ENCODE peak calls at places on chromosomes 16 and 17, in seven cellular contexts. J is mucosa of descending colon, Y is psoas muscle, S is PC-9, F is transverse colon, D is ovary, M is endothelial cell of umbilical vein. K is an unnamed sample. For H3K4me1, the result is how much of the 10 kb centered on the place peaks cover.

GRCh38 chr16:80924372-80924978 is 82.2 kb downstream of the CMC2 start:
- DNase-seq in Y (peak), J (peak), F (peak), S (peak), M (peak), D (no peak), K (no peak)

GRCh38 chr17:4806770-4807533 is at the start of gene PLD2:
- DNase-seq in F (peak), J (peak), D (peak), Y (peak), S (peak), M (peak), K (peak)

GRCh38 chr16:87789437-87790277 is 23.9 kb upstream of the KLHDC4 start:
- DNase-seq in S (peak), D (no peak), Y (no peak), M (no peak), J (no peak), F (no peak), K (peak)

GRCh38 chr17:5747964-5748363 is 163.7 kb upstream of the NLRP1 start:
- DNase-seq in J (no peak), D (no peak), Y (no peak), M (no peak), S (no peak), F (no peak), K (no peak)

GRCh38 chr17:45427181-45427835 is 5.4 kb downstream of the ARHGAP27 start:
- DNase-seq in M (no peak), Y (no peak), S (no peak), F (no peak), J (no peak), D (no peak), K (no peak)

GRCh38 chr17:17139972-17140589 is 66.1 kb downstream of the PLD6 start:
- DNase-seq in D (no peak), S (peak), M (no peak), Y (peak), J (no peak), F (no peak), K (no peak)

GRCh38 chr17:39225974-39226683 is 384 bp upstream of the STAC2 start:
- DNase-seq in D (peak), F (peak), Y (peak), J (peak), M (peak), S (peak), K (peak)

GRCh38 chr16:67910162-67910561 is 17.1 kb downstream of the PSKH1 start:
- DNase-seq in F (no peak), M (no peak), J (no peak), D (no peak), S (no peak), Y (no peak), K (no peak)

GRCh38 chr16:3642397-3643094 is 11.9 kb upstream of the DNASE1 start:
- DNase-seq in S (peak), M (peak), F (peak), D (no peak), J (peak), Y (peak), K (peak)

GRCh38 chr16:27230562-27230991 is 27.3 kb downstream of the KDM8 start:
- DNase-seq in F (peak), D (no peak), S (no peak), J (peak), M (no peak), Y (no peak), K (no peak)

GRCh38 chr16:71570143-71570542 is 6.7 kb downstream of the TAT start:
- DNase-seq in F (no peak), D (no peak), Y (no peak), S (no peak), M (no peak), J (no peak), K (no peak)

GRCh38 chr16:69064164-69064563 is 41.3 kb upstream of the HAS3 start:
- DNase-seq in S (peak), F (no peak), J (no peak), D (no peak), Y (no peak), M (no peak), K (no peak)

GRCh38 chr16:23801387-23801786 is 34.4 kb upstream of the PRKCB start:
- DNase-seq in D (no peak), J (peak), M (peak), F (peak), S (peak), Y (peak), K (peak)

GRCh38 chr17:2683912-2684311 is 27.7 kb downstream of the CLUH start:
- DNase-seq in D (no peak), J (peak), Y (no peak), F (no peak), S (no peak), M (peak), K (no peak)

GRCh38 chr17:31608659-31609254 is 217.3 kb downstream of the RAB11FIP4 start:
- DNase-seq in F (no peak), Y (no peak), J (no peak), D (no peak), M (no peak), S (no peak), K (no peak)

GRCh38 chr17:38867179-38867994 is 2.5 kb upstream of the LASP1 start:
- DNase-seq in M (peak), S (peak), D (peak), J (peak), F (peak), Y (peak), K (peak)

GRCh38 chr17:63279498-63280230 is 166.4 kb downstream of the CYB561 start:
- DNase-seq in F (no peak), J (no peak), D (no peak), Y (no peak), M (peak), S (no peak), K (no peak)

GRCh38 chr16:5709889-5710288 is 612.3 kb upstream of the EEF2KMT start:
- DNase-seq in S (peak), J (peak), Y (no peak), M (no peak), D (no peak), F (no peak), K (no peak)

GRCh38 chr17:37488607-37489196 is 989 bp upstream of the DUSP14 start:
- DNase-seq in S (peak), J (peak), M (peak), F (peak), D (peak), Y (peak), K (peak)

GRCh38 chr17:20202141-20202574 is 193.0 kb downstream of the SPECC1 start:
- DNase-seq in D (no peak), S (no peak), Y (no peak), M (no peak), F (peak), J (peak), K (no peak)

GRCh38 chr17:47652570-47652969 is 2.9 kb downstream of the KPNB1 start:
- DNase-seq in F (no peak), D (no peak), Y (no peak), S (no peak), J (peak), M (peak), K (no peak)

GRCh38 chr17:55729484-55729883 is 6.8 kb upstream of the TMEM100 start:
- DNase-seq in F (no peak), Y (no peak), J (no peak), M (no peak), D (no peak), S (no peak), K (no peak)

GRCh38 chr17:80132906-80133625 is 13.9 kb downstream of the EIF4A3 start:
- DNase-seq in F (no peak), J (no peak), D (no peak), M (no peak), Y (no peak), S (no peak), K (no peak)

GRCh38 chr16:65333298-65333697 is 211.4 kb upstream of the CDH11 start:
- DNase-seq in Y (no peak), J (no peak), D (peak), F (no peak), M (peak), S (no peak), K (no peak)

GRCh38 chr16:14496786-14497185 is 133.3 kb downstream of the PARN start:
- DNase-seq in F (no peak), J (no peak), M (no peak), D (no peak), S (no peak), Y (no peak), K (no peak)

GRCh38 chr17:57357830-57358426 is 101.6 kb downstream of the MSI2 start:
- DNase-seq in Y (no peak), M (no peak), F (peak), S (peak), J (no peak), D (no peak), K (no peak)

GRCh38 chr16:65176603-65177002 is 54.7 kb upstream of the CDH11 start:
- DNase-seq in D (peak), S (no peak), F (peak), Y (no peak), J (peak), M (no peak), K (no peak)

GRCh38 chr17:66654341-66654740 is 180.6 kb upstream of the CACNG5 start:
- DNase-seq in D (no peak), J (no peak), M (peak), F (no peak), S (no peak), Y (no peak), K (no peak)

GRCh38 chr17:32483451-32484019 is 3.3 kb upstream of the CDK5R1 start:
- DNase-seq in F (no peak), J (peak), M (peak), Y (peak), D (peak), S (peak), K (peak)

GRCh38 chr17:38334480-38335364 is 9.0 kb downstream of the GPR179 start:
- DNase-seq in Y (no peak), S (no peak), J (no peak), D (no peak), F (no peak), M (no peak), K (no peak)

GRCh38 chr17:76125391-76125675 is 15.7 kb downstream of the FOXJ1 start:
- DNase-seq in J (no peak), F (no peak), M (no peak), D (no peak), Y (no peak), S (no peak), K (no peak)

GRCh38 chr17:77798481-77798880 is 160.0 kb upstream of the TNRC6C start:
- DNase-seq in M (no peak), S (no peak), F (no peak), J (no peak), D (no peak), Y (no peak), K (no peak)

GRCh38 chr17:78132767-78133178 is 2.2 kb downstream of the TMC8 start:
- DNase-seq in S (no peak), M (no peak), J (no peak), F (no peak), Y (no peak), D (no peak), K (no peak)

GRCh38 chr17:36679815-36680467 is 78.6 kb downstream of the MRM1 start:
- DNase-seq in Y (no peak), J (no peak), S (no peak), D (no peak), M (no peak), F (no peak), K (no peak)

GRCh38 chr16:25010542-25010941 is 4.6 kb downstream of the ARHGAP17 start:
- DNase-seq in J (no peak), D (no peak), Y (no peak), F (no peak), M (no peak), S (no peak), K (no peak)

GRCh38 chr16:25005445-25006306 is 9.5 kb downstream of the ARHGAP17 start:
- DNase-seq in M (no peak), Y (no peak), J (no peak), S (no peak), F (no peak), D (no peak), K (no peak)

GRCh38 chr16:25006504-25007055 is 8.6 kb downstream of the ARHGAP17 start:
- DNase-seq in Y (no peak), D (no peak), M (peak), J (peak), F (peak), S (peak), K (peak)

GRCh38 chr16:25009822-25010221 is 5.3 kb downstream of the ARHGAP17 start:
- DNase-seq in J (peak), S (no peak), M (peak), F (no peak), D (no peak), Y (no peak), K (no peak)

DNA sequence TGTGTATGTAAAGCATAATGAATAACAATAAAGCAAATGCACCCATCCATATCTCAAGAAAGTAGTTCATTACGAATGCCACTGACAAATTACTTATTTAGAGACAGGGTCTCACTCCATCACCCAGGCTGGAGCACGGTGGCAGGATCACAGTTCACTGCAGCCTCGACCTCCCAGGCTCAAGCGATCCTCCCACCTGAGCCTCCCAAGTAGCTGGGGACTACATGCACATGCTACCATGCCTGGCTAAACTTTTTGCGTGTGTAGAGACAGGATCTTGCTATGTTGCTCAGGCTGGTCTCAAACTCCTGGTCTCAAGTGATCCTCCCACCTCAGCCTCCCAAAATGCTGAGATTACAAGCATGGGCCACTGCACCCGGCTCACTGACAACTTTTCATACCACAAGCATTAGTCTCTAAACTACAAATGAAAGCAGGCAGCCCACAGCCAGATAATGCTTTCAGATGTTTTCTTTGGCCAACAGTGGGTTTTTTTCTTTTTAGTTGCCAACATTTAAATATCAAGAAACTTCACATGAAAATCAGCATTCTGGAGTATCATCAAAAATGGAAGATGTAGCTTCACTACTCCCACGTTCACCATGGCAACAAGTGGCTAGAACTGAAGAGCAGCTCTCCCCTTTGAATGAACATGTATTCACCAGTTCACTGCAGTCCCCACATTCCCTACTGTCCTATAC is 7.7 kb downstream of the ARHGAP17 start:
- DNase-seq in F (no peak), Y (no peak), S (no peak), J (no peak), M (peak), D (no peak), K (no peak)
- H3K4me1 ChIP-seq in F (under half), Y (half or more), S (under half), J (half or more), M (under half), D (under half), K (half or more)

GRCh38 chr17:7820231-7820630 is 13.8 kb upstream of the KDM6B start:
- DNase-seq in D (no peak), S (no peak), Y (no peak), M (no peak), J (no peak), F (no peak), K (no peak)

GRCh38 chr17:7823581-7824001 is 10.4 kb upstream of the KDM6B start:
- DNase-seq in Y (no peak), M (no peak), J (no peak), S (no peak), D (no peak), F (no peak), K (no peak)

GRCh38 chr17:7824021-7824924 is 9.7 kb upstream of the KDM6B start:
- DNase-seq in Y (no peak), J (no peak), S (no peak), D (no peak), F (no peak), M (no peak), K (no peak)

GRCh38 chr17:7822126-7822525 is 11.9 kb upstream of the KDM6B start:
- DNase-seq in J (no peak), F (no peak), D (no peak), Y (no peak), M (no peak), S (no peak), K (no peak)

DNA sequence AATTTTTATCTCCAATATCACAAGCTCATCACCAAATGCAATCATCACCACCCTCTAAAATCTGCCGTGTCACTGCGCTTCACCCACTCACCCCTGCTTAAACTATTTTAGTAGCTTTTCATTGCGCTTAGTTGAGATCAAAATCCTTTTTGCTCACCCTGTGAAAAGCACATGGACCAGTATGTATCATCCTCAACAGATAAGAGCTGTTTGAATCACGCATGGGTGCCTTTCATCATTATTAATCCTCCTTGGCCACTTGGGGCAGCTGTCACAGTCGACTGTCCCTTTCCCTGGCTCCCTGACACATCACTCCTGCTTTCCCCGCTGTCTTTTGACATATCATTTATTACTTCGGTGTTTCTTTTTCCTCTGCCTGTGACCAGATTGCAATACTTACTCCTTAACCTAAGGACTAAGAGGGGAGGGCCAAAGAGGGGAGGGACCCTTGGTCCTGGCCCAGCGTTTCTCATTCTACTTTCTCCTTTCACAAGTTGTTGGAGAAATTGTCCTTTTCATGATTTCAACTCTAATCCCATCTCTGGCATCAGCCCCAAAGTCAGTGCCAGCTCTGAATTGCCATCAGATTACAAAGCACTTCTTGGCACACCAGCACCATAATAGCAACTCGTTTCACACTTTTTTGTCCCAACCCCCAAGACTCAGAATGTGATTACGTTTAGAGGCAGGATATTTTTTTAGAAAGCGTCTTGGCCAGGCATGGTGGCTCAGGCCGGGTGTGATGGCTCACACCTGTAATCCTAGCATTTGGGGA is 8.6 kb upstream of the KDM6B start:
- DNase-seq in M (no peak), Y (no peak), J (no peak), D (no peak), F (no peak), S (no peak), K (no peak)
- TF ChIP-seq CTCF in M (peak), Y (peak), J (no peak), D (no peak), F (no peak), S (no peak), K (no peak)

GRCh38 chr16:2520097-2520783 is at the start of gene AMDHD2:
- DNase-seq in M (peak), Y (peak), F (peak), D (peak), S (peak), J (peak), K (peak)
- H3K4me1 ChIP-seq in M (under half), Y (half or more), F (half or more), D (under half), S (under half), J (half or more), K (half or more)

DNA sequence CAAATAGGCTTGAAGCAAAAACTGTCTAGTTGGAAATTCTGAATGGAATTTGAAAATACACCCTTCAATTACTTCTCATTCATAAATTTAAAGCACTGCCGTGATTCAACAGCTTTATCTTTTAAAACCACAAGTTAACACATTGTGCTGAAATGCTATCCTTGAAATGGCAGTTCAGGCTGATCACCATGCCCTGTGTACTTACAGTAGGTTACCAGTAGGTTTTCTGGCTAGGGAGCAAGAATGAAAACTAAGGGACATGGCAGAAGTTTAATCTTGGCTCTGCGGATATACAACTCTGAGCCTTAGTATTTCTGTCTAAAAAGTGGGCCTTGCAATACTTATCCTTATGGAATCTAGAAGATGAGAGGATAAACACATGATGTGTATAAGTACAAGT is 28.0 kb downstream of the NXPH3 start:
- DNase-seq in Y (no peak), J (no peak), F (no peak), M (no peak), D (no peak), S (no peak), K (no peak)
- TF ChIP-seq CTCF in Y (no peak), J (no peak), F (no peak), M (no peak), D (no peak), S (peak), K (peak)

DNA sequence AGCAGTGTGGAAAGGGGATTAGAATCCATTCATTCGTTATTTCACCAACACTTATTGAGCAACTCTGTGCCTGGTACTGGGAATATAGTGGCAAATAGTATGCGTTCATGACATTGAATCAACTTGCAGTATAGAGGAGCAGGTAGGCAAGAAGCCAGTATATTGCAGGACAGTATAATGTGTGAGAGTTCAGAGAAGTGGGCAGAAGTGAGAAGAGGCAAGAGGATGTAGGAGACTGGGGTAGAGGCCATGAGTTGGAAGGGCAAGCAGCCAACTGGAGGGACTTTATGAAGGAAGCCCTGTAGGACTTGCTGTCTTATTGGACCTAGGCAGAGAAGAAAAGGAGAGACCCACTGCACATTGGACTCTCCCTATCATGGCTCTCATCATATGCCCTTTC is 12.3 kb downstream of the HSD17B2 start:
- DNase-seq in S (no peak), J (no peak), D (no peak), F (no peak), M (no peak), Y (no peak), K (no peak)
- H3K4me1 ChIP-seq in S (under half), J (under half), D (under half), F (under half), M (under half), Y (under half), K (under half)

GRCh38 chr17:7436556-7437368 is 1.5 kb downstream of the TMEM102 start:
- DNase-seq in S (peak), D (peak), Y (peak), J (peak), M (peak), F (peak), K (peak)
- TF ChIP-seq CTCF in S (peak), D (peak), Y (peak), J (peak), M (peak), F (no peak), K (peak)